ENCODE peak calls at places on chromosomes 6 and 20, in six cellular contexts. F, P, Q, B, E and V are unnamed samples.

GRCh38 chr20:63322146-63322922 is 29.3 kb downstream of the COL20A1 start:
- DNase-seq in B (no peak), F (peak), P (no peak), E (no peak), Q (no peak), V (no peak)

GRCh38 chr20:57167971-57168693 is 98.3 kb downstream of the BMP7 start:
- DNase-seq in P (no peak), E (no peak), F (no peak), B (peak), Q (no peak), V (no peak)

GRCh38 chr6:41053056-41053455 is at the start of gene APOBEC2:
- DNase-seq in F (no peak), Q (no peak), P (no peak), E (no peak), B (no peak), V (no peak)

GRCh38 chr6:5287205-5287965 is 26.1 kb downstream of the FARS2 start:
- DNase-seq in Q (no peak), B (no peak), E (peak), F (no peak), P (peak), V (peak)

GRCh38 chr6:105851586-105851985 is 234.6 kb upstream of the PRDM1 start:
- DNase-seq in Q (no peak), B (no peak), P (no peak), F (no peak), E (no peak), V (no peak)

GRCh38 chr20:40749985-40750506 is 61.0 kb upstream of the MAFB start:
- DNase-seq in F (no peak), E (peak), Q (no peak), B (no peak), P (no peak), V (no peak)

GRCh38 chr20:21129861-21130260 is 4.0 kb downstream of the KIZ start:
- DNase-seq in Q (peak), P (no peak), B (no peak), E (no peak), F (no peak), V (no peak)

GRCh38 chr6:133623065-133623464 is 265.8 kb upstream of the TCF21 start:
- DNase-seq in B (no peak), F (no peak), Q (no peak), E (peak), P (peak), V (no peak)

GRCh38 chr6:33632603-33633039 is 11.5 kb downstream of the ITPR3 start:
- DNase-seq in P (no peak), B (no peak), E (peak), Q (peak), F (peak), V (no peak)

GRCh38 chr20:4813076-4813838 is 91.5 kb downstream of the PRND start:
- DNase-seq in B (no peak), E (no peak), P (no peak), Q (no peak), F (no peak), V (no peak)

GRCh38 chr6:168374051-168374502 is 54.5 kb upstream of the DACT2 start:
- DNase-seq in E (no peak), B (no peak), P (no peak), Q (no peak), F (no peak), V (no peak)

GRCh38 chr6:135212935-135213334 is 31.8 kb downstream of the MYB start:
- DNase-seq in P (peak), B (peak), F (no peak), E (peak), Q (no peak), V (peak)

GRCh38 chr6:137193256-137194070 is 20.0 kb upstream of the IL22RA2 start:
- DNase-seq in E (no peak), F (no peak), P (no peak), B (peak), Q (no peak), V (no peak)

GRCh38 chr6:162829013-162829742 is 101.4 kb downstream of the PACRG start:
- DNase-seq in F (no peak), Q (no peak), B (no peak), P (no peak), E (peak), V (no peak)

GRCh38 chr6:41966214-41966920 is 24.8 kb upstream of the CCND3 start:
- DNase-seq in F (no peak), P (no peak), Q (no peak), B (no peak), E (no peak), V (no peak)

GRCh38 chr20:53874104-53874503 is 196.3 kb downstream of the BCAS1 start:
- DNase-seq in B (no peak), Q (no peak), E (no peak), P (no peak), F (no peak), V (no peak)

GRCh38 chr20:4896971-4897497 is 104.3 kb downstream of the SLC23A2 start:
- DNase-seq in F (peak), B (peak), P (no peak), E (peak), Q (peak), V (peak)

GRCh38 chr6:20302168-20302567 is 89.9 kb upstream of the MBOAT1 start:
- DNase-seq in B (no peak), E (no peak), F (no peak), Q (no peak), P (no peak), V (no peak)

GRCh38 chr6:3707751-3708412 is 43.6 kb downstream of the PXDC1 start:
- DNase-seq in Q (no peak), F (no peak), B (no peak), P (no peak), E (no peak), V (no peak)

GRCh38 chr6:162032620-162033019 is 694.9 kb downstream of the PRKN start:
- DNase-seq in F (no peak), B (no peak), Q (no peak), E (peak), P (no peak), V (peak)

GRCh38 chr6:93139408-93140081 is 279.8 kb downstream of the EPHA7 start:
- DNase-seq in P (no peak), Q (no peak), B (no peak), E (no peak), F (no peak), V (no peak)

GRCh38 chr6:1362643-1363042 is 26.7 kb upstream of the FOXF2 start:
- DNase-seq in Q (no peak), P (no peak), E (no peak), F (no peak), B (no peak), V (no peak)

GRCh38 chr6:35302604-35303218 is 5.1 kb downstream of the DEF6 start:
- DNase-seq in B (peak), Q (peak), F (peak), P (no peak), E (peak), V (peak)

GRCh38 chr6:166672146-166672545 is 45.1 kb upstream of the RPS6KA2 start:
- DNase-seq in F (no peak), Q (no peak), E (no peak), P (no peak), B (no peak), V (no peak)

GRCh38 chr6:166670894-166671293 is 43.8 kb upstream of the RPS6KA2 start:
- DNase-seq in Q (no peak), F (no peak), P (no peak), E (peak), B (no peak), V (peak)

GRCh38 chr6:166672624-166673165 is 45.6 kb upstream of the RPS6KA2 start:
- DNase-seq in P (no peak), F (no peak), Q (no peak), E (peak), B (no peak), V (no peak)

GRCh38 chr6:166670013-166670412 is 43.0 kb upstream of the RPS6KA2 start:
- DNase-seq in F (no peak), Q (no peak), E (no peak), P (no peak), B (no peak), V (no peak)

GRCh38 chr6:166671434-166672061 is 44.5 kb upstream of the RPS6KA2 start:
- DNase-seq in F (no peak), B (no peak), Q (no peak), P (no peak), E (peak), V (no peak)
- TF ChIP-seq CTCF in F (no peak), B (no peak), Q (no peak), P (no peak), E (no peak), V (no peak)

GRCh38 chr6:112029045-112029822 is 24.7 kb upstream of the CCN6 start:
- DNase-seq in B (peak), F (peak), P (no peak), E (peak), Q (peak), V (no peak)
- TF ChIP-seq CTCF in B (peak), F (peak), P (peak), E (peak), Q (peak), V (peak)

GRCh38 chr6:160418370-160418769 is 70.2 kb downstream of the SLC22A3 start:
- DNase-seq in B (no peak), P (no peak), Q (no peak), F (no peak), E (no peak), V (no peak)
- TF ChIP-seq CTCF in B (no peak), P (no peak), Q (no peak), F (no peak), E (no peak), V (no peak)

DNA sequence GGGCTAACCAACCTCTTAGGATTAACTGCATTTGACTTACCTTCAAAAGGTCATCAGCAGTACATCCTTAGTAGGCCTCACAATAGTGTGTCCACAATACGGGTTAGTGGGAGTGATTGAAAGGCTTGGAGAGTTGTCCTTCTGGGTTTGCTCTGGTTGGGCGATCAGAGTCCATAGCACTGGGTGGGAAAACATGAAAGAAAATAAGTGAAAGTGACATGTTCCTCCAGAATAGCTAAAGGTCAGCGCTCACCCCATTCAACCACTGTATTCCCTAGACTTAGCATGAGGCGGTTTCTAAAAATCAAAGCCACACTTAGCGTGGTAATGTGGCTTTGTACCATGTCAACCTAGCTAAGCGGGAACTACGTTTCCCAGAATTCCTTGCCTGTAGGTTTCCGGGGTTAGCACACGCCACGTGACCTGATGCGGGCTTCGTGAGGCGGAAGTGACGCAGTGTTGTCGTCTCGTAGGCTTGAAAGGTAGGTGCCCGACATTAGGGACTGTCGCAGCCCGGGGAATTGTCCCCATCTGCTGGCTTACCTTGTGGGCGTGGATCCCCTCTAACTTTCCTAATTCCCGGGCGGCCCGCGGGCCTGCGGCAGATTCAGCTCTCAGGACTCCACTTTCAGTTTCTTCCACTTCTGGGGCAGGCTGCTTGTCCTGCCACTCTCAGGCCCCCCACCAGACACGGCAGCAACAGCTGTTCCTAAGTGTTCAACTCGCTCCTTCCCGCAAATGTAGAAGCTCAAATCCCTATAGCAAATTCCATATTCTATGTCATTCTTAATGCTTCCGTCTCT is 19.8 kb upstream of the SCP2D1 start:
- DNase-seq in E (peak), Q (peak), P (peak), B (peak), F (peak), V (peak)
- TF ChIP-seq CTCF in E (no peak), Q (no peak), P (no peak), B (no peak), F (no peak), V (peak)

DNA sequence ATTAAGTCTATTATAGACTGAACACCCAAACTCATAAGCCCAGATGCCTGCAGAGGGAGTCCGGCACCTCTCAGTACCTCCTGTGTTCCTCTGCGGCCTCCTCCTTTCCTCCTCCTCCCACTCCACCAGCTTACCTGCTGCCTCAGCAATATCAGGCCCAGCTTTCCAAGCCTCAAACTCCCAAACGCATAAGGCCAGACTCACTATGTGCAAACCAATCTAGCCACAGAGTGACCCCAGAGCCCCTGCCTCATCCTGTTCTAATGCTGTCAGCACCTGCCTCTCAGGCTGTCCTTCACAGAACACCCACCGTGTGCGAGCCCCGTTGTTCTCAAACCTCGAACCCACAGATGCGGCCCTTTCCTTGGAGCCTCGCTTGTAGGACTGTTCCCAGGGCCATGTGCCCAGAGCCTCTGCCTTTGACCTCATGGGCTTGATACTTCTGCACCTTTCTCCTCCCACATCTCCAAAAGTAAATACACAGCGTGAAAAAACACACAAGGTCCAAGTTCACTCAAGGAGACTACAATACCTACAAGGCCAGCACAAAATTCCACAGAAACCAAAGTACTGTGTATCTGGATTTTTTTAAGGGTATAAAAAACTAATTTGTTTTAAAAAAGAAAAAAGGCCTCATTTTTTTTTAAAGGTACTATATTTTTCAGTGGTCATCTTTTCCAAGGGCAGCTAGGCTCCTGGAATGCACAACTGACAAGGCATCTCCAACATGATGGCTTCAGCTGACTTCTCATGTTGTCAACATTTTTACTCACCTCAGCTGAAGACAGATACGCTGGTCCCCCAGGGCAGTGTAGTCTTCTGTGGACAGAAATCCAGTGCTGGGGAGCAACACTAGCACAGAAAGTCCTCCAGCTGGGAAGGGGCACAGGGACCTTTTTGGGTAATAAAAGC is 52.3 kb downstream of the ABHD12 start:
- DNase-seq in P (no peak), Q (peak), E (no peak), F (no peak), B (no peak), V (no peak)
- TF ChIP-seq CTCF in P (no peak), Q (no peak), E (no peak), F (no peak), B (no peak), V (no peak)